ENCODE peak calls at places on chromosome 1, in four cellular contexts. One of them, this sample, is unnamed.

GRCh38 chr1:76961181-76961580 is 93.9 kb downstream of the ST6GALNAC5 start:
- DNase-seq in AML-193: no peak
- DNase-seq in NCI-H1092 treated with DMSO at 0.1 percent for 48 hours: no peak
- DNase-seq in HEK293T: no peak
- DNase-seq in this sample: no peak

GRCh38 chr1:157230500-157230899 is 92.3 kb upstream of the ETV3 start:
- DNase-seq in AML-193: no peak
- DNase-seq in NCI-H1092 treated with DMSO at 0.1 percent for 48 hours: no peak
- DNase-seq in HEK293T: no peak
- DNase-seq in this sample: no peak

GRCh38 chr1:82907313-82907712 is 1091.6 kb downstream of the TTLL7 start:
- DNase-seq in AML-193: no peak
- DNase-seq in NCI-H1092 treated with DMSO at 0.1 percent for 48 hours: no peak
- DNase-seq in HEK293T: no peak
- DNase-seq in this sample: no peak

GRCh38 chr1:181013144-181013543 is 9.5 kb downstream of the STX6 start:
- DNase-seq in AML-193: peak
- DNase-seq in NCI-H1092 treated with DMSO at 0.1 percent for 48 hours: no peak
- DNase-seq in HEK293T: no peak
- DNase-seq in this sample: peak

GRCh38 chr1:206049293-206049692 is 3.7 kb upstream of the RHEX start:
- DNase-seq in AML-193: no peak
- DNase-seq in NCI-H1092 treated with DMSO at 0.1 percent for 48 hours: no peak
- DNase-seq in HEK293T: no peak
- DNase-seq in this sample: no peak

GRCh38 chr1:5713101-5713820 is 279.0 kb downstream of the NPHP4 start:
- DNase-seq in AML-193: no peak
- DNase-seq in NCI-H1092 treated with DMSO at 0.1 percent for 48 hours: no peak
- DNase-seq in HEK293T: no peak
- DNase-seq in this sample: no peak

GRCh38 chr1:155989242-155989991 is 11.1 kb upstream of the ARHGEF2 start:
- DNase-seq in AML-193: peak
- DNase-seq in NCI-H1092 treated with DMSO at 0.1 percent for 48 hours: peak
- DNase-seq in HEK293T: peak
- DNase-seq in this sample: peak

GRCh38 chr1:42334240-42335049 is 590 bp downstream of the FOXJ3 start:
- DNase-seq in AML-193: no peak
- DNase-seq in NCI-H1092 treated with DMSO at 0.1 percent for 48 hours: peak
- DNase-seq in HEK293T: peak
- DNase-seq in this sample: peak

GRCh38 chr1:59401581-59401980 is 104.7 kb downstream of the FGGY start:
- DNase-seq in AML-193: no peak
- DNase-seq in NCI-H1092 treated with DMSO at 0.1 percent for 48 hours: no peak
- DNase-seq in HEK293T: no peak
- DNase-seq in this sample: no peak

GRCh38 chr1:109975718-109976117 is 8.8 kb upstream of the AHCYL1 start:
- DNase-seq in AML-193: no peak
- DNase-seq in NCI-H1092 treated with DMSO at 0.1 percent for 48 hours: no peak
- DNase-seq in HEK293T: no peak
- DNase-seq in this sample: peak

GRCh38 chr1:31792116-31792515 is 23.7 kb downstream of the SPOCD1 start:
- DNase-seq in AML-193: no peak
- DNase-seq in NCI-H1092 treated with DMSO at 0.1 percent for 48 hours: no peak
- DNase-seq in HEK293T: no peak
- DNase-seq in this sample: no peak

GRCh38 chr1:56132520-56132919 is 446.8 kb downstream of the PLPP3 start:
- DNase-seq in AML-193: no peak
- DNase-seq in NCI-H1092 treated with DMSO at 0.1 percent for 48 hours: no peak
- DNase-seq in HEK293T: no peak
- DNase-seq in this sample: no peak

GRCh38 chr1:193181985-193182384 is 4.4 kb downstream of the B3GALT2 start:
- DNase-seq in AML-193: no peak
- DNase-seq in NCI-H1092 treated with DMSO at 0.1 percent for 48 hours: no peak
- DNase-seq in HEK293T: no peak
- DNase-seq in this sample: no peak